ENCODE peak calls at places on chromosome 1, in nine cellular contexts. F is NCI-H345; S is mesothelial cell of epicardium; T is fibroblast of mammary gland; X is uterus; K is dermis blood vessel endothelial cell; E is mucosa of descending colon; G is activated CD8-positive, alpha-beta memory T cell treated with anti-CD3 and anti-CD28 coated beads, Interleukin-2, amount 50 U/mL, for 4 hours; Y is NCI-H1092. U is an unnamed sample.

GRCh38 chr1:200245492-200245891 is 164.3 kb downstream of the ZNF281 start:
- DNase-seq in F (no peak), S (no peak), T (peak), X (no peak), K (no peak), E (no peak), G (no peak), Y (no peak), U (no peak)

GRCh38 chr1:26015358-26015757 is 6.2 kb upstream of the EXTL1 start:
- DNase-seq in F (no peak), S (no peak), T (peak), X (peak), K (no peak), E (peak), G (no peak), Y (no peak), U (no peak)

GRCh38 chr1:64545118-64545916 is 75.4 kb downstream of the CACHD1 start:
- DNase-seq in F (no peak), S (no peak), T (no peak), X (no peak), K (no peak), E (no peak), G (no peak), Y (no peak), U (no peak)

GRCh38 chr1:181043025-181043880 is 9.5 kb downstream of the MR1 start:
- DNase-seq in F (peak), S (no peak), T (no peak), X (no peak), K (no peak), E (peak), G (no peak), Y (no peak), U (no peak)

GRCh38 chr1:20500716-20501115 is 7.2 kb downstream of the MUL1 start:
- DNase-seq in F (no peak), S (no peak), T (no peak), X (no peak), K (no peak), E (no peak), G (no peak), Y (no peak), U (no peak)

GRCh38 chr1:52662645-52663313 is 29.8 kb downstream of the SHISAL2A start:
- DNase-seq in F (peak), S (no peak), T (peak), X (no peak), K (peak), E (no peak), G (no peak), Y (no peak), U (no peak)

GRCh38 chr1:62038594-62039284 is 155.9 kb upstream of the L1TD1 start:
- DNase-seq in F (no peak), S (no peak), T (no peak), X (no peak), K (no peak), E (no peak), G (no peak), Y (no peak), U (no peak)

GRCh38 chr1:24186993-24187790 is at the start of gene IFNLR1:
- DNase-seq in F (peak), S (peak), T (no peak), X (no peak), K (no peak), E (peak), G (peak), Y (peak), U (no peak)

GRCh38 chr1:192575499-192576189 is at the start of gene RGS1:
- DNase-seq in F (no peak), S (no peak), T (no peak), X (no peak), K (no peak), E (peak), G (peak), Y (no peak), U (no peak)

GRCh38 chr1:26388791-26389445 is 16.4 kb upstream of the ZNF683 start:
- DNase-seq in F (no peak), S (no peak), T (peak), X (no peak), K (no peak), E (no peak), G (no peak), Y (no peak), U (no peak)

GRCh38 chr1:210310562-210310961 is 18.1 kb upstream of the HHAT start:
- DNase-seq in F (no peak), S (no peak), T (no peak), X (no peak), K (no peak), E (no peak), G (no peak), Y (no peak), U (no peak)

GRCh38 chr1:26409191-26409751 is 1.3 kb upstream of the LIN28A start:
- DNase-seq in F (no peak), S (no peak), T (no peak), X (no peak), K (no peak), E (no peak), G (no peak), Y (no peak), U (no peak)

GRCh38 chr1:145719230-145720079 is at the start of gene CD160:
- DNase-seq in F (no peak), S (no peak), T (no peak), X (no peak), K (no peak), E (no peak), G (no peak), Y (no peak), U (no peak)

GRCh38 chr1:115069626-115070308 is 19.5 kb downstream of the TSPAN2 start:
- DNase-seq in F (no peak), S (no peak), T (no peak), X (no peak), K (no peak), E (no peak), G (no peak), Y (no peak), U (no peak)

GRCh38 chr1:91545506-91546300 is 45.1 kb downstream of the CDC7 start:
- DNase-seq in F (no peak), S (no peak), T (no peak), X (no peak), K (no peak), E (no peak), G (no peak), Y (no peak), U (no peak)

GRCh38 chr1:233341117-233341516 is 13.6 kb downstream of the MAP3K21 start:
- DNase-seq in F (no peak), S (no peak), T (no peak), X (no peak), K (no peak), E (peak), G (no peak), Y (no peak), U (no peak)

GRCh38 chr1:46461809-46462448 is 27.7 kb upstream of the DMBX1 start:
- DNase-seq in F (no peak), S (no peak), T (peak), X (no peak), K (no peak), E (no peak), G (no peak), Y (no peak), U (no peak)

GRCh38 chr1:55898191-55898590 is 681.2 kb downstream of the PLPP3 start:
- DNase-seq in F (no peak), S (no peak), T (peak), X (no peak), K (no peak), E (no peak), G (no peak), Y (no peak), U (no peak)

GRCh38 chr1:87950369-87950768 is 621.7 kb downstream of the LMO4 start:
- DNase-seq in F (peak), S (no peak), T (no peak), X (no peak), K (no peak), E (no peak), G (no peak), Y (no peak), U (no peak)

GRCh38 chr1:62131093-62131725 is 63.4 kb upstream of the L1TD1 start:
- DNase-seq in F (peak), S (no peak), T (peak), X (no peak), K (peak), E (peak), G (no peak), Y (peak), U (no peak)

GRCh38 chr1:8142955-8143629 is 117.0 kb upstream of the ERRFI1 start:
- DNase-seq in F (no peak), S (no peak), T (peak), X (no peak), K (no peak), E (no peak), G (no peak), Y (no peak), U (no peak)

GRCh38 chr1:113073457-113073950 is 506 bp downstream of the LRIG2 start:
- DNase-seq in F (no peak), S (peak), T (peak), X (peak), K (peak), E (peak), G (no peak), Y (no peak), U (peak)

GRCh38 chr1:208997726-208998312 is 585.7 kb upstream of the CAMK1G start:
- DNase-seq in F (no peak), S (no peak), T (peak), X (no peak), K (peak), E (no peak), G (no peak), Y (no peak), U (no peak)

GRCh38 chr1:109242387-109242786 is 7.0 kb upstream of the CELSR2 start:
- DNase-seq in F (no peak), S (no peak), T (peak), X (no peak), K (no peak), E (no peak), G (no peak), Y (no peak), U (no peak)

U was measured in cortex of kidney.